ENCODE peak calls at places on chromosomes 3 and 15, in four cellular contexts. One of them, this sample, is unnamed.
A peak's percentile ranks its signal among the peaks of the same experiment; 100 is the strongest.

GRCh38 chr3:169404491-169404890 is 259.0 kb downstream of the MECOM start:
- DNase-seq in GM12878: no peak
- DNase-seq in GM12891: no peak
- DNase-seq in K562: no peak
- DNase-seq in this sample: no peak

GRCh38 chr15:60399931-60400330 is 2.1 kb upstream of the ANXA2 start:
- DNase-seq in GM12878: no peak
- DNase-seq in GM12891: no peak
- DNase-seq in K562: no peak
- DNase-seq in this sample: no peak

GRCh38 chr15:63791236-63791635 is 42.5 kb downstream of the HERC1 start:
- DNase-seq in GM12878: no peak
- DNase-seq in GM12891: no peak
- DNase-seq in K562: no peak
- DNase-seq in this sample: no peak

GRCh38 chr3:58628823-58629562 is 37.6 kb downstream of the FAM3D start:
- DNase-seq in GM12878: no peak
- DNase-seq in GM12891: no peak
- DNase-seq in K562: no peak
- DNase-seq in this sample: no peak

GRCh38 chr3:145721273-145721805 is 439.6 kb downstream of the PLOD2 start:
- DNase-seq in GM12878: no peak
- DNase-seq in GM12891: no peak
- DNase-seq in K562: no peak
- DNase-seq in this sample: no peak

GRCh38 chr15:69578792-69579587 is 126.4 kb downstream of the RPLP1 start:
- DNase-seq in GM12878: no peak
- DNase-seq in GM12891: no peak
- DNase-seq in K562: no peak
- DNase-seq in this sample: no peak

GRCh38 chr3:30778923-30779322 is 115.5 kb downstream of the GADL1 start:
- DNase-seq in GM12878: no peak
- DNase-seq in GM12891: no peak
- DNase-seq in K562: no peak
- DNase-seq in this sample: no peak

GRCh38 chr3:177468331-177468730 is 271.0 kb upstream of the TBL1XR1 start:
- DNase-seq in GM12878: no peak
- DNase-seq in GM12891: no peak
- DNase-seq in K562: no peak
- DNase-seq in this sample: no peak

GRCh38 chr3:33131328-33132018 is 17.7 kb downstream of the CRTAP start:
- DNase-seq in GM12878: no peak
- DNase-seq in GM12891: peak; percentile 46
- DNase-seq in K562: peak; percentile 75
- DNase-seq in this sample: peak; percentile 57

GRCh38 chr3:22372292-22372949 is 621.4 kb upstream of the ZNF385D start:
- DNase-seq in GM12878: no peak
- DNase-seq in GM12891: no peak
- DNase-seq in K562: no peak
- DNase-seq in this sample: no peak

GRCh38 chr3:9202546-9202945 is 46.9 kb downstream of the SRGAP3 start:
- DNase-seq in GM12878: no peak
- DNase-seq in GM12891: no peak
- DNase-seq in K562: no peak
- DNase-seq in this sample: no peak

GRCh38 chr3:182484682-182485081 is 308.6 kb upstream of the ATP11B start:
- DNase-seq in GM12878: no peak
- DNase-seq in GM12891: no peak
- DNase-seq in K562: no peak
- DNase-seq in this sample: no peak

GRCh38 chr3:183802989-183803388 is 22.4 kb downstream of the MAP6D1 start:
- DNase-seq in GM12878: no peak
- DNase-seq in GM12891: no peak
- DNase-seq in K562: no peak
- DNase-seq in this sample: no peak

GRCh38 chr3:23748398-23749110 is 57.2 kb upstream of the UBE2E1 start:
- DNase-seq in GM12878: no peak
- DNase-seq in GM12891: no peak
- DNase-seq in K562: no peak
- DNase-seq in this sample: peak; percentile 94

GRCh38 chr3:190531406-190531805 is 17.5 kb downstream of the IL1RAP start:
- DNase-seq in GM12878: no peak
- DNase-seq in GM12891: no peak
- DNase-seq in K562: no peak
- DNase-seq in this sample: no peak

GRCh38 chr3:185152433-185153169 is at the start of gene C3orf70:
- DNase-seq in GM12878: no peak
- DNase-seq in GM12891: peak; percentile 52
- DNase-seq in K562: peak; percentile 52
- DNase-seq in this sample: peak; percentile 32

GRCh38 chr15:52289629-52290081 is 5.9 kb downstream of the MYO5C start:
- DNase-seq in GM12878: no peak
- DNase-seq in GM12891: no peak
- DNase-seq in K562: no peak
- DNase-seq in this sample: no peak

GRCh38 chr15:49327927-49328326 is 95.1 kb upstream of the FGF7 start:
- DNase-seq in GM12878: no peak
- DNase-seq in GM12891: no peak
- DNase-seq in K562: no peak
- DNase-seq in this sample: no peak

GRCh38 chr3:171770689-171771620 is 39.3 kb downstream of the PLD1 start:
- DNase-seq in GM12878: peak; percentile 48
- DNase-seq in GM12891: no peak
- DNase-seq in K562: peak; percentile 72
- DNase-seq in this sample: no peak

GRCh38 chr3:117404756-117405155 is 695.2 kb downstream of the TUSC7 start:
- DNase-seq in GM12878: no peak
- DNase-seq in GM12891: no peak
- DNase-seq in K562: no peak
- DNase-seq in this sample: no peak

GRCh38 chr15:48427960-48428547 is 96.8 kb downstream of the DUT start:
- DNase-seq in GM12878: no peak
- DNase-seq in GM12891: no peak
- DNase-seq in K562: no peak
- DNase-seq in this sample: no peak

GRCh38 chr15:91865903-91866302 is 12.4 kb downstream of the SLCO3A1 start:
- DNase-seq in GM12878: no peak
- DNase-seq in GM12891: no peak
- DNase-seq in K562: no peak
- DNase-seq in this sample: no peak

GRCh38 chr3:13507247-13507790 is 27.2 kb downstream of the HDAC11 start:
- DNase-seq in GM12878: no peak
- DNase-seq in GM12891: no peak
- DNase-seq in K562: no peak
- DNase-seq in this sample: no peak

GRCh38 chr3:177946515-177946914 is 589.7 kb upstream of the KCNMB2 start:
- DNase-seq in GM12878: no peak
- DNase-seq in GM12891: no peak
- DNase-seq in K562: no peak
- DNase-seq in this sample: no peak

GRCh38 chr3:30531017-30531570 is 75.3 kb upstream of the TGFBR2 start:
- DNase-seq in GM12878: no peak
- DNase-seq in GM12891: no peak
- DNase-seq in K562: no peak
- DNase-seq in this sample: no peak

GRCh38 chr3:123757281-123757940 is 126.7 kb downstream of the MYLK start:
- DNase-seq in GM12878: peak; percentile 13
- DNase-seq in GM12891: no peak
- DNase-seq in K562: no peak
- DNase-seq in this sample: peak; percentile 92

GRCh38 chr3:133097214-133097613 is 59.0 kb downstream of the TMEM108 start:
- DNase-seq in GM12878: no peak
- DNase-seq in GM12891: no peak
- DNase-seq in K562: no peak
- DNase-seq in this sample: no peak

GRCh38 chr3:49339593-49339946 is 283 bp downstream of the USP4 start:
- DNase-seq in GM12878: no peak
- DNase-seq in GM12891: no peak
- DNase-seq in K562: peak; percentile 30
- DNase-seq in this sample: no peak

GRCh38 chr3:167437428-167438139 is 36.3 kb downstream of the SERPINI2 start:
- DNase-seq in GM12878: no peak
- DNase-seq in GM12891: no peak
- DNase-seq in K562: no peak
- DNase-seq in this sample: no peak

GRCh38 chr3:45123841-45124269 is 22.3 kb downstream of the CDCP1 start:
- DNase-seq in GM12878: no peak
- DNase-seq in GM12891: no peak
- DNase-seq in K562: no peak
- DNase-seq in this sample: no peak

GRCh38 chr3:40624189-40624754 is 99.5 kb downstream of the ZNF621 start:
- DNase-seq in GM12878: no peak
- DNase-seq in GM12891: no peak
- DNase-seq in K562: no peak
- DNase-seq in this sample: no peak

GRCh38 chr3:56753206-56753605 is 48.5 kb downstream of the ARHGEF3 start:
- DNase-seq in GM12878: peak; percentile 87
- DNase-seq in GM12891: peak; percentile 29
- DNase-seq in K562: no peak
- DNase-seq in this sample: peak; percentile 24

GRCh38 chr3:187139126-187139894 is at the start of gene RPL39L:
- DNase-seq in GM12878: peak; percentile 64
- DNase-seq in GM12891: peak; percentile 93
- DNase-seq in K562: peak; percentile 96
- DNase-seq in this sample: peak; percentile 75

GRCh38 chr3:18080198-18080689 is 337.8 kb upstream of the TBC1D5 start:
- DNase-seq in GM12878: no peak
- DNase-seq in GM12891: no peak
- DNase-seq in K562: no peak
- DNase-seq in this sample: no peak

GRCh38 chr3:195182470-195182795 is 88.5 kb downstream of the XXYLT1 start:
- DNase-seq in GM12878: no peak
- DNase-seq in GM12891: no peak
- DNase-seq in K562: no peak
- DNase-seq in this sample: no peak
- TF ChIP-seq SPI1 in GM12878: no peak
- TF ChIP-seq SPI1 in GM12891: no peak
- TF ChIP-seq SPI1 in K562: no peak
- TF ChIP-seq SPI1 in this sample: no peak

GRCh38 chr3:97935842-97936241 is 36.4 kb downstream of the RIOX2 start:
- DNase-seq in GM12878: no peak
- DNase-seq in GM12891: no peak
- DNase-seq in K562: no peak
- DNase-seq in this sample: no peak

GRCh38 chr3:97934980-97935695 is 37.1 kb downstream of the RIOX2 start:
- DNase-seq in GM12878: no peak
- DNase-seq in GM12891: no peak
- DNase-seq in K562: no peak
- DNase-seq in this sample: no peak

GRCh38 chr3:97940034-97940433 is 32.2 kb downstream of the RIOX2 start:
- DNase-seq in GM12878: no peak
- DNase-seq in GM12891: no peak
- DNase-seq in K562: no peak
- DNase-seq in this sample: no peak

GRCh38 chr3:97937205-97937604 is 35.0 kb downstream of the RIOX2 start:
- DNase-seq in GM12878: no peak
- DNase-seq in GM12891: no peak
- DNase-seq in K562: no peak
- DNase-seq in this sample: no peak

GRCh38 chr3:97938444-97938843 is 33.8 kb downstream of the RIOX2 start:
- DNase-seq in GM12878: no peak
- DNase-seq in GM12891: no peak
- DNase-seq in K562: no peak
- DNase-seq in this sample: no peak
- TF ChIP-seq SPI1 in GM12878: no peak
- TF ChIP-seq SPI1 in GM12891: no peak
- TF ChIP-seq SPI1 in K562: no peak
- TF ChIP-seq SPI1 in this sample: no peak

GRCh38 chr3:127005864-127006500 is 23.1 kb downstream of the PLXNA1 start:
- DNase-seq in GM12878: no peak
- DNase-seq in GM12891: no peak
- DNase-seq in K562: no peak
- DNase-seq in this sample: no peak

GRCh38 chr3:127011270-127011992 is 28.5 kb downstream of the PLXNA1 start:
- DNase-seq in GM12878: no peak
- DNase-seq in GM12891: no peak
- DNase-seq in K562: no peak
- DNase-seq in this sample: no peak

GRCh38 chr3:127009531-127009930 is 26.6 kb downstream of the PLXNA1 start:
- DNase-seq in GM12878: no peak
- DNase-seq in GM12891: no peak
- DNase-seq in K562: no peak
- DNase-seq in this sample: no peak

GRCh38 chr3:127006781-127007436 is 24.0 kb downstream of the PLXNA1 start:
- DNase-seq in GM12878: no peak
- DNase-seq in GM12891: no peak
- DNase-seq in K562: no peak
- DNase-seq in this sample: no peak

DNA sequence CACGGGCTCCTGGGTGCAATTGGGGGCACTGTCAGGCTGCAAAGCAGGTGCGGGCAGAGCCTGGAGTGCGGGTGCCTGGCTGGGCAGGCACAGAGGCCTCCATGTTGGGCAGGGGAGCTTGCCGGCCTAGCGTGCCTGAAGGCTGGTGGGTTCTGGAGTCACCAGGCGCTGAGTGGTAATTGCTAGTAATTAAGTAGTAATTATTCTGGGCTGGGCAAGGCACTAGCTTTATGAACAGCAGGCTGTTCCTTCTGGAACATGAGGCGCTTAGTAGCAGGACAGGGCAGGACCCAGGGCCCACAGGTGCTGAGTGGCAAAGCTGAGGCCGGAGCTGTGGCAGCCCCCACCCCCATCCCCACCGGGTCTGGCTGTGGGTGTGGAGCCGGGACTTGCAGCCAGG is 25.3 kb downstream of the PLXNA1 start:
- DNase-seq in GM12878: no peak
- DNase-seq in GM12891: no peak
- DNase-seq in K562: no peak
- DNase-seq in this sample: no peak
- TF ChIP-seq SPI1 in GM12878: no peak
- TF ChIP-seq SPI1 in GM12891: no peak
- TF ChIP-seq SPI1 in K562: no peak
- TF ChIP-seq SPI1 in this sample: no peak

GRCh38 chr3:37862712-37863551 is 1.3 kb downstream of the CTDSPL start:
- DNase-seq in GM12878: no peak
- DNase-seq in GM12891: no peak
- DNase-seq in K562: no peak
- DNase-seq in this sample: no peak

GRCh38 chr3:37864904-37865303 is 3.2 kb downstream of the CTDSPL start:
- DNase-seq in GM12878: no peak
- DNase-seq in GM12891: no peak
- DNase-seq in K562: no peak
- DNase-seq in this sample: no peak

GRCh38 chr3:37863552-37863865 is 1.8 kb downstream of the CTDSPL start:
- DNase-seq in GM12878: no peak
- DNase-seq in GM12891: no peak
- DNase-seq in K562: no peak
- DNase-seq in this sample: no peak

GRCh38 chr3:37862219-37862711 is 585 bp downstream of the CTDSPL start:
- DNase-seq in GM12878: no peak
- DNase-seq in GM12891: peak; percentile 26
- DNase-seq in K562: peak; percentile 50
- DNase-seq in this sample: no peak

GRCh38 chr3:37863949-37864822 is 2.5 kb downstream of the CTDSPL start:
- DNase-seq in GM12878: no peak
- DNase-seq in GM12891: no peak
- DNase-seq in K562: no peak
- DNase-seq in this sample: no peak
- TF ChIP-seq SPI1 in GM12878: no peak
- TF ChIP-seq SPI1 in GM12891: no peak
- TF ChIP-seq SPI1 in K562: no peak
- TF ChIP-seq SPI1 in this sample: no peak

This sample was measured in HL-60.